ENCODE peak calls at places on chromosome 15, in eight cellular contexts. N is foreskin fibroblast, P is IMR-90, I is BJ, D is WERI-Rb-1, Y is astrocyte of the spinal cord, M is sigmoid colon, R is fibroblast of the aortic adventitia. W is an unnamed sample.

GRCh38 chr15:100111103-100112060 is 230.4 kb downstream of the ADAMTS17 start:
- DNase-seq in N (peak; percentile 24), P (peak; percentile 88), I (no peak), D (no peak), Y (peak; percentile 87), M (peak; percentile 80), R (peak; percentile 79), W (peak; percentile 77)

GRCh38 chr15:43789409-43789808 is 2.7 kb upstream of the SERF2 start:
- DNase-seq in N (no peak), P (no peak), I (no peak), D (no peak), Y (no peak), M (no peak), R (no peak), W (no peak)

GRCh38 chr15:84909029-84909428 is 24.6 kb downstream of the SLC28A1 start:
- DNase-seq in N (no peak), P (no peak), I (no peak), D (no peak), Y (no peak), M (no peak), R (no peak), W (no peak)

GRCh38 chr15:43511012-43511885 is 6.2 kb upstream of the MAP1A start:
- DNase-seq in N (peak; percentile 66), P (no peak), I (no peak), D (peak; percentile 74), Y (no peak), M (no peak), R (peak; percentile 21), W (peak; percentile 29)

GRCh38 chr15:100731259-100732156 is 129.1 kb downstream of the ASB7 start:
- DNase-seq in N (peak; percentile 57), P (peak; percentile 36), I (peak; percentile 60), D (no peak), Y (no peak), M (no peak), R (no peak), W (peak; percentile 41)

GRCh38 chr15:86538141-86538540 is 458.5 kb downstream of the AGBL1 start:
- DNase-seq in N (no peak), P (no peak), I (no peak), D (no peak), Y (no peak), M (no peak), R (no peak), W (peak; percentile 15)

GRCh38 chr15:74904190-74904805 is 2.4 kb downstream of the FAM219B start:
- DNase-seq in N (no peak), P (no peak), I (no peak), D (no peak), Y (no peak), M (peak; percentile 46), R (no peak), W (no peak)

GRCh38 chr15:81170504-81170903 is 26.2 kb upstream of the IL16 start:
- DNase-seq in N (peak; percentile 59), P (no peak), I (no peak), D (no peak), Y (no peak), M (no peak), R (peak; percentile 76), W (no peak)

GRCh38 chr15:53611145-53611920 is 148.1 kb downstream of the WDR72 start:
- DNase-seq in N (no peak), P (no peak), I (no peak), D (no peak), Y (peak; percentile 65), M (no peak), R (no peak), W (peak; percentile 16)
- TF ChIP-seq CTCF in N (no peak), P (no peak), I (no peak), D (no peak), Y (peak; percentile 11), M (no peak), R (no peak), W (no peak)

GRCh38 chr15:90067953-90068613 is 34.2 kb downstream of the IDH2 start:
- DNase-seq in N (no peak), P (no peak), I (no peak), D (no peak), Y (no peak), M (no peak), R (no peak), W (no peak)
- H3K4me3 ChIP-seq in N (no peak overlapping the region), P (no peak overlapping the region), I (no peak overlapping the region), D (no peak overlapping the region), Y (no peak overlapping the region), M (no peak overlapping the region), R (no peak overlapping the region), W (no peak overlapping the region)

GRCh38 chr15:51281368-51281967 is 56.9 kb downstream of the CYP19A1 start:
- DNase-seq in N (peak; percentile 73), P (peak; percentile 53), I (no peak), D (peak; percentile 80), Y (peak; percentile 53), M (peak; percentile 78), R (peak; percentile 76), W (peak; percentile 52)

GRCh38 chr15:51280838-51281237 is 57.6 kb downstream of the CYP19A1 start:
- DNase-seq in N (no peak), P (no peak), I (no peak), D (no peak), Y (no peak), M (no peak), R (no peak), W (no peak)

GRCh38 chr15:51284871-51285270 is 53.5 kb downstream of the CYP19A1 start:
- DNase-seq in N (no peak), P (no peak), I (no peak), D (no peak), Y (no peak), M (no peak), R (no peak), W (no peak)

GRCh38 chr15:51286816-51287215 is 51.6 kb downstream of the CYP19A1 start:
- DNase-seq in N (no peak), P (no peak), I (no peak), D (peak; percentile 45), Y (no peak), M (no peak), R (no peak), W (peak; percentile 19)

DNA sequence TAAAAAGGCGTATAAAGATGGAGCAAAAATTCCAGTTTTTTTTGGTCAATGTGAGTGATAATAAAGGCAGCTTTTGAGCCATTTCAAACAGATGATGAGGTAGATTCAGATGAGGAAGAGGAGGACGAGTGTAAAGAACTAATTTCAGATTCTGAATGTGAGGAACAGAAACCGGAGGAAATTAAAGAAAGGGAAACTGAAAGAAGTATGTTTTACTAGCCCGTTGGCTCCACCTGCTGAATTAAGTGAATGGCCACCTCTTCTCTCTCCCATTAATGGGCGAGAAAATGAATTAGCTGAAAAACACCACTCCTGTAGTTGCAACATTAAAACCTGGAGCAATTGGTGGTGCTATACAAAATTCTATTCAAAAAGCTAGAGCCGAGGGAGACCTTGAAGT is 55.4 kb downstream of the CYP19A1 start:
- DNase-seq in N (no peak), P (no peak), I (no peak), D (no peak), Y (no peak), M (no peak), R (no peak), W (no peak)
- TF ChIP-seq CTCF in N (no peak), P (no peak), I (no peak), D (no peak), Y (no peak), M (no peak), R (no peak), W (no peak)

DNA sequence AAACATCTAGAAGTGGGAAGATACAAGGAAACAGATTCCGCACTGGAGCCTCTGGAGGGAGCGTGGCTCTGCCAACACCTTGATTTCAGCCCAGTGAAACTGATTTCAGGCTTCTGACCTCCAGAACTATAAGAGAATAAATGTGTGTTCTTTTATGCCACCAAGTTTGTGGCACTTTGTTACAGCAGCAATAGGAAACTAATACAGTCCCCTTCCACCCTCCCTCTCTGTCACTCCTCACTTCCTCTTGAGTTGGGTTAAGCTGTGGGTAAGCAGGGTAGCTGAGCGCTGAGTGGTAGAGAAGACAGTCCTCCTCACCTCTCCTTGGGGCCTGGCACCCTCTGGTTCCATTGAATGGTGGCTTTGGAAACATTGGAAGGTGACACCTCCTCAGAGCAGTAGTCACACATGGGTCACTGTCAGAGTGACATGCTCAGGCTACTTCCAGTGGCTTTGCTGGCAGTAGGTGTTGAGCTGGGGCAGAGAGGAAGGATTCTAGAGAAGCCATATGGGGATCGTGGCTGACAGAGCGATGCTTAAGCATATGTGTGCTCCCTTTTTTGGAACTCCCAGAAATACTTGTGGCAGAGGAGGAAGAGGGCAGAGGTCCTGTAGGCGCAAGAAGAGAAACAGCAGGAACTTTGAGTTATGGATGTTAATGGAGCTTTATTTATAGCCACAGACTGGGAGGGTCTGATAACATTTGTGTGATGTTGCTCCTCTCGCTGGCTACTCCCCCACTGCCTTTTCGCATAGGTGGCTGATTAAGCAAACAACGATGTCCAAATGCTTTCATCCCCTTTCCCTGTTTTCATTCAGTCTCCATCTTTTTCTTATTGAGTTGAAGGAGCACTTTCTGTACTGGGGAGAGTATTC is 14.8 kb upstream of the HCN4 start:
- DNase-seq in N (no peak), P (no peak), I (no peak), D (no peak), Y (no peak), M (peak; percentile 29), R (no peak), W (no peak)
- H3K4me3 ChIP-seq in N (no peak overlapping the region), P (no peak overlapping the region), I (no peak overlapping the region), D (no peak overlapping the region), Y (no peak overlapping the region), M (no peak overlapping the region), R (no peak overlapping the region), W (no peak overlapping the region)

GRCh38 chr15:88242586-88242985 is 14.0 kb downstream of the NTRK3 start:
- DNase-seq in N (no peak), P (no peak), I (no peak), D (no peak), Y (no peak), M (no peak), R (no peak), W (no peak)
- TF ChIP-seq CTCF in N (no peak), P (no peak), I (no peak), D (no peak), Y (no peak), M (no peak), R (no peak), W (no peak)

DNA sequence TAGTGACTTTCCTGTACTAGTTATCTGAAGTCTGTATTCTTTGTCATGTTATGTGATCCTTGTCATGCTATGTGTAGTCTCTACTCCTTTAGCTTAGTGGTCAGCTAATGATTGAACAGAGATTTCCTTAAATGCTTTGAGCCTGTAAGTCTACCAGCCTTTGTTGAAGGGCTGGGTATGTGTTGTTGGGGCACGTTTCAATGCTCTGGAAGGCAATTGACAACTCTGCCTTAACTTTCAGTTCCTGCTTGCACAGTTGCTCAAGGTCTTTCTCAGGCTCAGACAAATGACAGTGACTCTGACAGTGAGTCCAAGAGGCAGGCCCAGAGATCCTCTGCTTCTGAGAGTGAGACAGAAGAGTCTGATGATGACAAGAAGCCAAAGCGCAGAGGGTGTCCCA is 89.3 kb downstream of the CHD2 start:
- DNase-seq in N (no peak), P (no peak), I (no peak), D (no peak), Y (no peak), M (no peak), R (no peak), W (no peak)
- H3K4me3 ChIP-seq in N (no peak overlapping the region), P (no peak overlapping the region), I (no peak overlapping the region), D (no peak overlapping the region), Y (no peak overlapping the region), M (no peak overlapping the region), R (no peak overlapping the region), W (no peak overlapping the region)